ENCODE peak calls at places on chromosomes 13 and 19, in four cellular contexts. B is psoas muscle, D is IMR-90, K is Peyer's patch. H is an unnamed sample.

GRCh38 chr13:94800423-94800822 is 88.1 kb upstream of the SOX21 start:
- DNase-seq in B (no peak), D (no peak), K (no peak), H (no peak)

GRCh38 chr13:97781891-97782305 is 171.6 kb upstream of the IPO5 start:
- DNase-seq in B (no peak), D (no peak), K (no peak), H (no peak)

GRCh38 chr13:94617389-94618000 is 15.8 kb downstream of the GPR180 start:
- DNase-seq in B (no peak), D (no peak), K (no peak), H (no peak)

GRCh38 chr13:85230754-85231153 is 568.5 kb downstream of the SLITRK6 start:
- DNase-seq in B (no peak), D (peak), K (no peak), H (no peak)

GRCh38 chr13:114109646-114110045 is 22.8 kb downstream of the RASA3 start:
- DNase-seq in B (peak), D (no peak), K (no peak), H (no peak)

GRCh38 chr13:113726961-113727411 is 32.0 kb upstream of the TMEM255B start:
- DNase-seq in B (no peak), D (peak), K (no peak), H (no peak)

GRCh38 chr13:109764474-109765292 is 21.7 kb downstream of the IRS2 start:
- DNase-seq in B (peak), D (peak), K (no peak), H (no peak)

GRCh38 chr19:13506550-13506878 is 235 bp upstream of the CACNA1A start:
- DNase-seq in B (no peak), D (peak), K (no peak), H (no peak)

GRCh38 chr13:41311607-41312500 is 787 bp downstream of the NAA16 start:
- DNase-seq in B (peak), D (peak), K (peak), H (peak)

GRCh38 chr19:35868172-35868822 is at the start of gene APLP1:
- DNase-seq in B (peak), D (no peak), K (peak), H (peak)

GRCh38 chr13:83221256-83221655 is 661.0 kb downstream of the SLITRK1 start:
- DNase-seq in B (no peak), D (no peak), K (no peak), H (no peak)

GRCh38 chr13:94110011-94110410 is 369.5 kb downstream of the DCT start:
- DNase-seq in B (no peak), D (peak), K (no peak), H (no peak)

GRCh38 chr13:21053231-21053630 is 8.2 kb downstream of the LATS2 start:
- DNase-seq in B (no peak), D (no peak), K (no peak), H (no peak)

GRCh38 chr19:49470615-49470978 is 3.4 kb upstream of the FLT3LG start:
- DNase-seq in B (peak), D (no peak), K (no peak), H (no peak)

GRCh38 chr19:5595745-5596144 is 26.8 kb downstream of the SAFB2 start:
- DNase-seq in B (peak), D (no peak), K (no peak), H (no peak)

GRCh38 chr19:51440052-51440451 is 18.2 kb downstream of the SIGLEC8 start:
- DNase-seq in B (no peak), D (no peak), K (no peak), H (no peak)

GRCh38 chr19:917323-918151 is at the start of gene KISS1R:
- DNase-seq in B (no peak), D (peak), K (peak), H (no peak)
- H3K4me3 ChIP-seq in B (peak), D (peak), K (peak), H (peak)

DNA sequence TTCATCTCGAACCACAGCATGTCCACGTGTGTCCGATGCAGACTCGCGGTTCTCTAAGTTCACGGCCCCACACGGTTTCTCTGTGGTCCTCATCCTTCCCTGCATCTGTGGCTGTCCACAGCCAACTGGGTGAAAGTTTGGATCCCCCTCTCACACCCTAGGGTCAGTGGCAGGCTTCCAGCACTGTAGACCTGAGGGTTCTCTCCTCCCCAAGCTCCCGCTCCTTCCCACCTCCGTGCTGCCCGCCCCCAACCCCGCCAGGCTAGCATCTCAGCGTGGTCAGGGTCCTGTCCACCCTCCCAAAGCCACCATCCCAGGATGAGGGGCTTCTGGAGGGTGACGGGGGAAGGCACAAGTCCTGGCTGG is 3.0 kb downstream of the ANGPTL4 start:
- DNase-seq in B (no peak), D (no peak), K (no peak), H (no peak)
- H3K4me3 ChIP-seq in B (peak), D (no peak), K (peak), H (no peak)

DNA sequence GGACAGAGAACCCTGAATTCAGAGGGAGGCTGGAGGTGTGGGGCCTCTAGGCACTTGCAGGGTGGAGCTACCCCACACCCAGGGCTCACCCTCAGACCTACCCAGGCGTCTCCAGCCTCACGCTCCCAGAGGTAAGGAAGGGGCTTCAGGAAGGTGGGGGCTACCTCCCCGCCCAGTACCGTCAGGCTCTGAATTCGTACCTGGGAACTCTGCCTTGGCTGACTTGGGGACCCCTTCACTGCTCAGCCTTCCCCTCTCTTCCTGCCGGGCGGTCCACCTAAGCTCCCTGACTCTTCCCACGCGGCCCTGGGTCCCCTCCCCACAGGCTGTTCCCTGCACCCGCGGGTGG is 28.5 kb upstream of the PARP4 start:
- DNase-seq in B (no peak), D (no peak), K (no peak), H (no peak)
- H3K4me3 ChIP-seq in B (peak), D (no peak), K (peak), H (peak)

GRCh38 chr19:52585604-52586003 is 15.5 kb downstream of the ZNF701 start:
- DNase-seq in B (no peak), D (no peak), K (no peak), H (no peak)

GRCh38 chr19:52585101-52585500 is 15.0 kb downstream of the ZNF701 start:
- DNase-seq in B (no peak), D (no peak), K (no peak), H (no peak)

GRCh38 chr19:52584686-52585085 is 14.6 kb downstream of the ZNF701 start:
- DNase-seq in B (peak), D (no peak), K (no peak), H (no peak)
- H3K4me3 ChIP-seq in B (no peak), D (no peak), K (peak), H (no peak)

GRCh38 chr13:35474551-35474950 is 1.9 kb downstream of the MAB21L1 start:
- DNase-seq in B (no peak), D (no peak), K (no peak), H (no peak)
- H3K4me3 ChIP-seq in B (peak), D (peak), K (peak), H (no peak)

GRCh38 chr13:39821977-39822376 is 166.5 kb downstream of the COG6 start:
- DNase-seq in B (no peak), D (no peak), K (no peak), H (no peak)
- H3K4me3 ChIP-seq in B (no peak), D (no peak), K (no peak), H (no peak)

DNA sequence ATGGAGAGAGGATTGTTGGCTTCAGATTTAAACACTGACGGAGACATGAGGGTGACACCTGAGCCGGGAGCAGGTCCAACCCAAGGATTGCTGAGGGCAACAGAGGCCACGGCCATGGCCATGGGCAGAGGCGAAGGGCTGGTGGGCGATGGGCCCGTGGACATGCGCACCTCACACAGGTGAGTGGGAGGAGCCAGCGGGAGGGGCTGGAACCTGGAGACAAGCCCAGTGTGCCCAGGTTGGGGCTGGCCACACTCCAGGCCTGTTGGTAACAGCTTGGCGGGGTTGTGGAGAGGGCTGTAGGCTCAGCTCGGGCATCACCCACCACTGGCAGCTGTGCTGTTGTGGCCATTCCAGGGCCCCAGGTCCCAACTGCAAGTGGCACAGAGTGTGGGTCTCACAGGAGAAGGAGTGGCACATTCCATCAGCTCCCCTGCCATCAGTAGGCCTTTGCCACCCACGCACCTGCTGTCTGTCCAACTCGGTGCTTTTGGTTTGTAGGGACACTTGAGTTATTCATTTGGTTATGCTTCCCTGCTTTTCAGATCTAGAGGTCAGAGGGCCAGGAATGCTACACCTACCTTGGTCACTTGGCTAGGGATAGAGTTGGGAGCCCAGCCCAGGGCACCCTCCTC is 49.8 kb downstream of the TSSK6 start:
- DNase-seq in B (peak), D (no peak), K (no peak), H (no peak)
- H3K4me3 ChIP-seq in B (no peak), D (no peak), K (no peak), H (no peak)

GRCh38 chr19:10706990-10707389 is 5.8 kb downstream of the QTRT1 start:
- DNase-seq in B (no peak), D (peak), K (no peak), H (no peak)
- H3K4me3 ChIP-seq in B (no peak), D (no peak), K (no peak), H (no peak)

GRCh38 chr13:74270018-74270417 is 135.8 kb upstream of the KLF12 start:
- DNase-seq in B (no peak), D (peak), K (no peak), H (no peak)

GRCh38 chr13:74259641-74260040 is 125.4 kb upstream of the KLF12 start:
- DNase-seq in B (no peak), D (no peak), K (no peak), H (no peak)

GRCh38 chr13:74258951-74259350 is 124.7 kb upstream of the KLF12 start:
- DNase-seq in B (no peak), D (no peak), K (no peak), H (no peak)

GRCh38 chr13:74264333-74264732 is 130.1 kb upstream of the KLF12 start:
- DNase-seq in B (no peak), D (no peak), K (no peak), H (no peak)
- H3K4me3 ChIP-seq in B (no peak), D (no peak), K (no peak), H (no peak)

GRCh38 chr13:106867249-106867648 is 299.3 kb upstream of the ARGLU1 start:
- DNase-seq in B (no peak), D (no peak), K (no peak), H (no peak)
- H3K4me3 ChIP-seq in B (peak), D (peak), K (peak), H (no peak)